ENCODE peak calls at places on chromosomes 12 and 14, in nine cellular contexts. L is cerebellar nuclear complex; D is caudate nucleus; J is EH; M is activated naive CD4-positive, alpha-beta T cell; V is mesothelial cell of epicardium; R is HT-29; Z is DMS79; G is activated T-helper 1 cell treated with Interleukin-2 at 50 U/mL for 16 hours. N is an unnamed sample.

GRCh38 chr12:43315961-43316360 is 236.0 kb downstream of the ADAMTS20 start:
- DNase-seq in G (no peak), R (no peak), D (no peak), V (no peak), J (no peak), L (no peak), Z (no peak), M (no peak), N (no peak)

GRCh38 chr12:122880155-122880605 is 15.7 kb downstream of the VPS37B start:
- DNase-seq in R (no peak), J (peak), V (no peak), Z (no peak), M (no peak), G (no peak), L (no peak), D (no peak), N (no peak)

GRCh38 chr14:23121401-23121800 is 2.3 kb upstream of the CEBPE start:
- DNase-seq in V (no peak), R (no peak), L (no peak), Z (no peak), M (no peak), D (no peak), J (peak), G (no peak), N (no peak)

GRCh38 chr14:24067133-24068082 is 4.0 kb upstream of the CPNE6 start:
- DNase-seq in Z (no peak), L (no peak), R (no peak), J (no peak), G (no peak), V (no peak), M (no peak), D (no peak), N (no peak)

GRCh38 chr12:77847665-77848431 is 17.2 kb downstream of the NAV3 start:
- DNase-seq in G (no peak), R (peak), Z (no peak), V (no peak), L (no peak), J (peak), D (no peak), M (no peak), N (no peak)

GRCh38 chr12:65868133-65868705 is 43.9 kb downstream of the HMGA2 start:
- DNase-seq in M (no peak), J (peak), V (no peak), R (no peak), D (no peak), G (no peak), Z (no peak), L (no peak), N (peak)

GRCh38 chr14:99757331-99758070 is 35.7 kb upstream of the EML1 start:
- DNase-seq in M (no peak), L (no peak), V (no peak), G (no peak), D (no peak), Z (no peak), R (no peak), J (peak), N (peak)

GRCh38 chr14:72907886-72908285 is 14.0 kb upstream of the DPF3 start:
- DNase-seq in Z (no peak), R (no peak), D (no peak), J (peak), V (no peak), M (no peak), L (no peak), G (no peak), N (peak)

GRCh38 chr14:36222952-36223468 is 46.5 kb upstream of the PTCSC3 start:
- DNase-seq in J (no peak), Z (no peak), G (no peak), L (no peak), D (no peak), R (no peak), M (no peak), V (no peak), N (no peak)

GRCh38 chr12:49507139-49507538 is 31.7 kb upstream of the KCNH3 start:
- DNase-seq in M (no peak), D (no peak), V (no peak), R (no peak), J (peak), Z (no peak), G (no peak), L (no peak), N (peak)

GRCh38 chr14:103504991-103505565 is 17.6 kb downstream of the CKB start:
- DNase-seq in R (no peak), V (no peak), D (no peak), M (no peak), G (no peak), L (no peak), Z (no peak), J (peak), N (no peak)

GRCh38 chr12:98127336-98127679 is 388.1 kb upstream of the TMPO start:
- DNase-seq in Z (no peak), G (no peak), J (no peak), M (no peak), L (no peak), D (no peak), V (no peak), R (no peak), N (no peak)